ENCODE peak calls at places on chromosomes 6 and 20, in ten cellular contexts. Y, Q, H, S, M, A, J, P, N and U are unnamed samples.

GRCh38 chr6:37265876-37266275 is 7.9 kb upstream of the TMEM217 start:
- DNase-seq in N (no peak), A (no peak), Y (no peak), Q (no peak), H (no peak), P (no peak), M (no peak), S (no peak), J (no peak), U (no peak)

GRCh38 chr20:3652646-3653596 is 10.3 kb downstream of the GFRA4 start:
- DNase-seq in N (peak; percentile 28), J (no peak), S (no peak), H (no peak), Y (no peak), Q (no peak), M (no peak), P (no peak), A (no peak), U (no peak)

GRCh38 chr6:13452346-13453171 is 34.8 kb downstream of the GFOD1 start:
- DNase-seq in Q (no peak), N (no peak), H (no peak), S (no peak), J (no peak), Y (no peak), A (no peak), P (no peak), M (no peak), U (no peak)

GRCh38 chr6:29709178-29709576 is 14.1 kb upstream of the HLA-F start:
- DNase-seq in M (no peak), N (no peak), Y (no peak), P (no peak), Q (no peak), J (no peak), S (no peak), H (no peak), A (no peak), U (no peak)

GRCh38 chr20:53654932-53655674 is 61.5 kb upstream of the ZNF217 start:
- DNase-seq in Y (no peak), M (no peak), A (no peak), H (no peak), Q (peak; percentile 62), S (no peak), P (no peak), J (no peak), N (no peak), U (no peak)

GRCh38 chr20:15406072-15406471 is 1068.7 kb upstream of the FLRT3 start:
- DNase-seq in H (no peak), J (no peak), A (no peak), Q (no peak), N (no peak), Y (no peak), P (no peak), M (no peak), S (no peak), U (no peak)

GRCh38 chr6:41442800-41443501 is 103.2 kb upstream of the FOXP4 start:
- DNase-seq in J (peak; percentile 50), S (no peak), H (peak; percentile 22), M (no peak), N (peak; percentile 26), A (no peak), Y (no peak), P (no peak), Q (no peak), U (no peak)

GRCh38 chr6:108916026-108916689 is 67.9 kb downstream of the ARMC2 start:
- DNase-seq in P (no peak), N (no peak), J (no peak), H (no peak), Q (no peak), S (no peak), Y (no peak), M (no peak), A (no peak), U (no peak)

GRCh38 chr6:53361549-53362031 is 12.8 kb upstream of the ELOVL5 start:
- DNase-seq in N (peak; percentile 93), M (peak; percentile 73), A (no peak), S (no peak), Y (peak; percentile 54), H (no peak), J (no peak), P (no peak), Q (peak; percentile 81), U (no peak)

GRCh38 chr20:63500151-63500901 is 1.4 kb upstream of the EEF1A2 start:
- DNase-seq in S (no peak), H (no peak), M (no peak), P (no peak), Q (no peak), Y (no peak), N (no peak), J (no peak), A (no peak), U (no peak)

GRCh38 chr20:564195-564594 is 20.6 kb upstream of the CSNK2A1 start:
- DNase-seq in J (no peak), Y (no peak), S (no peak), N (no peak), A (no peak), P (no peak), Q (no peak), H (no peak), M (no peak), U (no peak)

GRCh38 chr6:80145509-80145908 is 39.0 kb downstream of the BCKDHB start:
- DNase-seq in Q (peak; percentile 8), J (no peak), S (no peak), M (no peak), N (no peak), H (no peak), P (no peak), Y (no peak), A (no peak), U (no peak)

GRCh38 chr6:129759851-129760595 is 50.0 kb upstream of the ARHGAP18 start:
- DNase-seq in S (no peak), H (no peak), P (no peak), Y (no peak), Q (no peak), J (no peak), A (no peak), N (no peak), M (no peak), U (no peak)

GRCh38 chr20:33306228-33306627 is 23.2 kb downstream of the BPIFB1 start:
- DNase-seq in P (no peak), J (no peak), H (no peak), A (no peak), N (no peak), Y (no peak), S (no peak), Q (no peak), M (no peak), U (no peak)

GRCh38 chr20:46348231-46348803 is 40.0 kb upstream of the CDH22 start:
- DNase-seq in H (no peak), Y (no peak), Q (no peak), A (no peak), J (no peak), N (no peak), S (peak; percentile 48), P (no peak), M (no peak), U (peak; percentile 9)

GRCh38 chr6:33008944-33009861 is at the start of gene HLA-DOA:
- DNase-seq in S (no peak), P (no peak), M (peak; percentile 43), Q (peak; percentile 92), N (no peak), H (peak; percentile 61), A (no peak), J (no peak), Y (peak; percentile 23), U (no peak)